ENCODE peak calls at places on chromosomes 2 and 18, in seven cellular contexts. E is GM10248, I is heart left ventricle, Z is cardiac fibroblast, Q is thyroid gland, G is H9, Y is AG09319. O is an unnamed sample.

GRCh38 chr2:96739051-96739632 is 722 bp downstream of the LMAN2L start:
- DNase-seq in G (no peak), Z (no peak), Y (no peak), Q (no peak), E (no peak), I (no peak), O (no peak)

GRCh38 chr2:117855886-117856285 is 41.4 kb downstream of the DDX18 start:
- DNase-seq in Q (no peak), E (no peak), G (no peak), I (no peak), Z (no peak), Y (no peak), O (no peak)

GRCh38 chr2:61670591-61671503 is 132.7 kb upstream of the XPO1 start:
- DNase-seq in I (peak; percentile 63), Y (no peak), E (peak; percentile 41), Q (peak; percentile 36), G (no peak), Z (peak; percentile 56), O (no peak)

GRCh38 chr18:27966872-27967271 is 210.1 kb downstream of the CDH2 start:
- DNase-seq in G (no peak), Y (no peak), E (no peak), I (no peak), Z (no peak), Q (no peak), O (no peak)

GRCh38 chr2:10659898-10660568 is 29.7 kb downstream of the NOL10 start:
- DNase-seq in I (peak; percentile 53), Y (peak; percentile 50), E (no peak), Z (peak; percentile 80), Q (peak; percentile 62), G (peak; percentile 63), O (no peak)

GRCh38 chr2:192215096-192215877 is 20.6 kb upstream of the TMEFF2 start:
- DNase-seq in Q (no peak), E (no peak), Y (no peak), Z (no peak), G (no peak), I (no peak), O (no peak)

GRCh38 chr2:16625201-16625729 is 40.4 kb downstream of the CYRIA start:
- DNase-seq in G (no peak), I (peak; percentile 57), E (no peak), Y (no peak), Q (no peak), Z (no peak), O (no peak)

GRCh38 chr2:231272961-231273360 is 74.5 kb downstream of the ARMC9 start:
- DNase-seq in Z (no peak), G (no peak), I (no peak), Y (no peak), Q (no peak), E (no peak), O (no peak)

GRCh38 chr2:40451926-40452605 is at the start of gene SLC8A1:
- DNase-seq in Y (no peak), Z (peak; percentile 52), I (peak; percentile 52), E (peak; percentile 20), G (peak; percentile 49), Q (no peak), O (no peak)

GRCh38 chr2:238151628-238152235 is 7.0 kb upstream of the ERFE start:
- DNase-seq in Y (no peak), E (no peak), I (no peak), G (peak; percentile 58), Q (no peak), Z (no peak), O (no peak)

GRCh38 chr2:229363126-229363814 is 92.2 kb upstream of the PID1 start:
- DNase-seq in I (no peak), Y (no peak), G (no peak), Q (no peak), Z (no peak), E (no peak), O (no peak)

GRCh38 chr18:63368611-63369010 is 1.6 kb upstream of the KDSR start:
- DNase-seq in I (no peak), E (no peak), Y (no peak), Q (no peak), Z (peak; percentile 44), G (no peak), O (no peak)

GRCh38 chr2:32932825-32933755 is 13.7 kb upstream of the LTBP1 start:
- DNase-seq in E (no peak), Z (no peak), G (no peak), Q (no peak), Y (no peak), I (no peak), O (peak; percentile 7)

GRCh38 chr2:38610851-38611801 is 8.4 kb upstream of the HNRNPLL start:
- DNase-seq in Z (no peak), I (no peak), Q (no peak), E (peak; percentile 53), Y (no peak), G (no peak), O (no peak)

GRCh38 chr2:110206056-110206455 is 1.2 kb upstream of the NPHP1 start:
- DNase-seq in Y (no peak), E (no peak), Q (no peak), Z (peak; percentile 20), G (no peak), I (no peak), O (no peak)

GRCh38 chr2:95297088-95297487 is at the start of gene KCNIP3:
- DNase-seq in Q (peak; percentile 88), Z (peak; percentile 37), I (no peak), E (no peak), G (peak; percentile 46), Y (no peak), O (no peak)

GRCh38 chr2:72173640-72174321 is 26.1 kb upstream of the CYP26B1 start:
- DNase-seq in Y (no peak), Q (no peak), I (no peak), G (no peak), Z (peak; percentile 64), E (no peak), O (no peak)

GRCh38 chr18:24941164-24941951 is 410.6 kb downstream of the ZNF521 start:
- DNase-seq in E (no peak), Y (no peak), Z (no peak), I (no peak), Q (no peak), G (no peak), O (no peak)

GRCh38 chr2:13056259-13056843 is 339.6 kb downstream of the TRIB2 start:
- DNase-seq in G (no peak), Q (no peak), I (no peak), Z (peak; percentile 26), Y (no peak), E (no peak), O (no peak)

GRCh38 chr2:111007757-111008688 is 112.7 kb upstream of the BCL2L11 start:
- DNase-seq in Z (no peak), Y (no peak), Q (no peak), G (no peak), E (no peak), I (no peak), O (no peak)

DNA sequence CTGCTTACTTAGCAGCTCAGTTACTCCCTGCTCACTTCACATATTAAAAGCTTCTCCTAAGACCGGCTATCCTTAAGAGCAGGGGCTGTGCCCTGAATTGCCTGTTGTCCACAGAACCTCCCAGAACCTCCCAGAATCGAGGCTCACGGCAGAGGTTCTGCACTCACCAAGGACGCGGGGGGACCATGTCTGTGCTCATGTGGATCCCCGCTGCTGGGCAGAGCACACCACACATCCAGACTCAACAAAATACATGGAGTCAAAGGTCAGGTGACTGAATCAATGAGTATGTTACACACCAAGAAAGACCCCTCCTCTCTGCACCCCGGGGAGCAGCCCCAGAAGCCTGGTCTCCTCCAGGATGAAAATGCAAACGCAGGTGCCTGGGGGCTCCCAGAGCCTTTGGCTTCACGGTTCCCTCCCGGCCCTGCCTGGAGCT is 149.0 kb downstream of the MBP start:
- DNase-seq in E (no peak), I (no peak), G (peak; percentile 31), Z (no peak), Q (no peak), Y (no peak), O (peak; percentile 60)
- TF ChIP-seq CTCF in E (peak; percentile 9), I (no peak), G (no peak), Z (no peak), Q (no peak), Y (no peak), O (no peak)

DNA sequence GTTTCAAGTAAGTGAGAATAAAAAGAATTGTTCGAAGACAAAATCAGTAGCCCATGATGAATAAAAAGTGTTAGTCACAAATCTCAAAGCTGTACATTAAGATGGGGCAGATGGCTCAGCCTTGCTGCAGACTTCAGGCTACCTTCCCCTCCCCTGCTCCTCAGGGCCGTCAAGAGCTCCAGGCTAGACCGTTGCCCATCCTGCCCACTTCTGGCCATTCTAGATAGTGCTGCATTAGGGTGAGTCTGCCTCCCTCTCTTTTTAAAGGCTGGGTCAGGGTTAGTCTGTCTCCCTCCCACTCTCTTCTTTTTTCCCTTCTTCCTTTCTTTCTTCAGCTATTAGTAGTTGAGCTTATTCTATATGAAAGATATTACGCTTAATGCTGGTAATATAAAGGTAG is 86.0 kb downstream of the MAPRE2 start:
- DNase-seq in Y (no peak), Q (no peak), E (no peak), I (no peak), G (peak; percentile 67), Z (peak; percentile 31), O (no peak)
- TF ChIP-seq CTCF in Y (peak; percentile 19), Q (no peak), E (no peak), I (no peak), G (peak; percentile 64), Z (peak; percentile 38), O (peak; percentile 26)

DNA sequence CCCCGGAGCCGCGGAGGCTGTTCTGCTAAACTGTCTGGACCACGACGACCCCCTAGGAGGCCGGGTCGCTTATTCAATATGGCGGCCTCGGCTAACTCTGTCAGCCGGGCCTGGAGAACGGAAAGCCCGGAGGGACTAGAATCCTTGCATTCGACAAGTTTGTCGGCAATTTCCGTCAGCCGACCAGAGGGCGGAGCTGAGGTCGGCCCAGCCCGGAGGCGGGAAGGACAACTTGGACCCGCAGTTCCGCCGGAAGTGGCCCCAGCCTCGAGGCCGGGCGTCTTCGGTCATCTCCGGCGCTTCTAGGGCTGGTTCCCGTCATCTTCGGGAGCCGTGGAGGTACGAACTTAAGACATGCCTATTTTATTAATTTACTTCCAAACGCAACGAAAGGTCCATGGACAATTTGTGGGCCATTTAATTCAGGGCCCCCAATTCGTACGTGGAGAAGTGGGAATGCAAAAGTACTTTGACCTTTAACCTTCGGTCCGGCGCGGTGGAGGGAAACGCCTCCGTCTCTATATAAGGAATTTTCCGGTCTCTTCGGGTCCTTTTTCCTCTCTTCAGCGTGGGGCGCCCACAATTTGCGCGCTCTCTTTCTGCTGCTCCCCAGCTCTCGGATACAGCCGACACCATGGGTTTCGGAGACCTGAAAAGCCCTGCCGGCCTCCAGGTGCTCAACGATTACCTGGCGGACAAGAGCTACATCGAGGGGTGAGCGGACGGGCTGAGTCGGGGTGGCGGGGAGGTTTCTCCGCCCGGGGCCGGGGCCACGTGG is at the start of the genes EEF1B2 and NDUFS1:
- DNase-seq in Q (peak; percentile 98), Z (peak; percentile 98), I (peak; percentile 99), E (peak; percentile 97), Y (peak; percentile 94), G (peak; percentile 98), O (peak; percentile 99)
- TF ChIP-seq CTCF in Q (no peak), Z (no peak), I (no peak), E (no peak), Y (no peak), G (no peak), O (no peak)

GRCh38 chr2:88493481-88493880 is 41.0 kb upstream of the FOXI3 start:
- DNase-seq in Z (no peak), E (no peak), Y (no peak), I (no peak), G (no peak), Q (no peak), O (no peak)

GRCh38 chr2:88483200-88483599 is 30.7 kb upstream of the FOXI3 start:
- DNase-seq in Z (no peak), Q (no peak), Y (no peak), G (no peak), E (no peak), I (no peak), O (no peak)

GRCh38 chr2:88492002-88492401 is 39.5 kb upstream of the FOXI3 start:
- DNase-seq in E (no peak), Y (no peak), I (no peak), G (no peak), Q (no peak), Z (no peak), O (no peak)

GRCh38 chr2:88489181-88489580 is 36.7 kb upstream of the FOXI3 start:
- DNase-seq in Y (no peak), G (no peak), Q (no peak), E (no peak), Z (no peak), I (no peak), O (no peak)
- TF ChIP-seq CTCF in Y (no peak), G (peak; percentile 30), Q (no peak), E (peak; percentile 12), Z (no peak), I (no peak), O (no peak)